ENCODE peak calls at places on chromosomes 12 and 14, in nine cellular contexts. T, X, A, P, Y, W, U, K and Z are unnamed samples.

GRCh38 chr14:104546591-104547309 is 32.8 kb upstream of the C14orf180 start:
- DNase-seq in T (no peak), X (no peak), A (no peak), P (no peak), Y (no peak), W (no peak), U (no peak), K (no peak), Z (no peak)

GRCh38 chr12:127262658-127263057 is 1004.3 kb upstream of the TMEM132C start:
- DNase-seq in T (no peak), X (no peak), A (no peak), P (no peak), Y (no peak), W (no peak), U (no peak), K (no peak), Z (no peak)

GRCh38 chr14:54252072-54252730 is 144.6 kb upstream of the CDKN3 start:
- DNase-seq in T (peak), X (peak), A (no peak), P (no peak), Y (no peak), W (peak), U (no peak), K (peak), Z (peak)

GRCh38 chr14:71855399-71856036 is 76.7 kb upstream of the RGS6 start:
- DNase-seq in T (peak), X (peak), A (peak), P (no peak), Y (no peak), W (peak), U (peak), K (peak), Z (peak)

GRCh38 chr14:104512771-104513640 is 66.6 kb upstream of the C14orf180 start:
- DNase-seq in T (no peak), X (no peak), A (no peak), P (no peak), Y (peak), W (no peak), U (no peak), K (no peak), Z (no peak)

GRCh38 chr14:69924181-69924580 is 45.0 kb downstream of the SMOC1 start:
- DNase-seq in T (no peak), X (peak), A (no peak), P (no peak), Y (no peak), W (no peak), U (no peak), K (no peak), Z (no peak)

GRCh38 chr14:71665157-71665556 is 267.1 kb upstream of the RGS6 start:
- DNase-seq in T (peak), X (peak), A (no peak), P (no peak), Y (no peak), W (no peak), U (no peak), K (peak), Z (peak)

GRCh38 chr14:72614365-72614764 is 279.5 kb downstream of the DPF3 start:
- DNase-seq in T (no peak), X (no peak), A (no peak), P (no peak), Y (no peak), W (no peak), U (no peak), K (no peak), Z (no peak)

GRCh38 chr12:11958216-11959091 is 112.3 kb upstream of the BCL2L14 start:
- DNase-seq in T (peak), X (peak), A (no peak), P (no peak), Y (no peak), W (peak), U (no peak), K (peak), Z (peak)

GRCh38 chr12:112190626-112191025 is 65.3 kb downstream of the TRAFD1 start:
- DNase-seq in T (no peak), X (no peak), A (peak), P (no peak), Y (peak), W (no peak), U (no peak), K (no peak), Z (no peak)

GRCh38 chr14:32434180-32434579 is 105.1 kb downstream of the AKAP6 start:
- DNase-seq in T (no peak), X (no peak), A (no peak), P (no peak), Y (no peak), W (no peak), U (no peak), K (no peak), Z (no peak)

GRCh38 chr14:32434880-32435279 is 105.8 kb downstream of the AKAP6 start:
- DNase-seq in T (no peak), X (no peak), A (no peak), P (no peak), Y (no peak), W (no peak), U (no peak), K (no peak), Z (no peak)

GRCh38 chr14:32436993-32437392 is 107.9 kb downstream of the AKAP6 start:
- DNase-seq in T (no peak), X (no peak), A (no peak), P (no peak), Y (no peak), W (no peak), U (no peak), K (no peak), Z (peak)

GRCh38 chr14:32432813-32433538 is 103.9 kb downstream of the AKAP6 start:
- DNase-seq in T (no peak), X (no peak), A (no peak), P (peak), Y (no peak), W (no peak), U (no peak), K (no peak), Z (peak)

GRCh38 chr14:32435411-32435810 is 106.3 kb downstream of the AKAP6 start:
- DNase-seq in T (no peak), X (no peak), A (no peak), P (no peak), Y (no peak), W (no peak), U (no peak), K (no peak), Z (no peak)
- H3K4me3 ChIP-seq in T (no peak), X (no peak), A (no peak), P (no peak), Y (no peak), W (no peak), U (no peak), K (no peak), Z (no peak)

GRCh38 chr14:52422650-52423356 is 108.7 kb downstream of the PTGER2 start:
- DNase-seq in T (no peak), X (no peak), A (no peak), P (no peak), Y (no peak), W (no peak), U (no peak), K (no peak), Z (peak)
- TF ChIP-seq CTCF in T (no peak), X (no peak), A (no peak), P (no peak), Y (no peak), W (no peak), U (no peak), K (no peak), Z (no peak)

DNA sequence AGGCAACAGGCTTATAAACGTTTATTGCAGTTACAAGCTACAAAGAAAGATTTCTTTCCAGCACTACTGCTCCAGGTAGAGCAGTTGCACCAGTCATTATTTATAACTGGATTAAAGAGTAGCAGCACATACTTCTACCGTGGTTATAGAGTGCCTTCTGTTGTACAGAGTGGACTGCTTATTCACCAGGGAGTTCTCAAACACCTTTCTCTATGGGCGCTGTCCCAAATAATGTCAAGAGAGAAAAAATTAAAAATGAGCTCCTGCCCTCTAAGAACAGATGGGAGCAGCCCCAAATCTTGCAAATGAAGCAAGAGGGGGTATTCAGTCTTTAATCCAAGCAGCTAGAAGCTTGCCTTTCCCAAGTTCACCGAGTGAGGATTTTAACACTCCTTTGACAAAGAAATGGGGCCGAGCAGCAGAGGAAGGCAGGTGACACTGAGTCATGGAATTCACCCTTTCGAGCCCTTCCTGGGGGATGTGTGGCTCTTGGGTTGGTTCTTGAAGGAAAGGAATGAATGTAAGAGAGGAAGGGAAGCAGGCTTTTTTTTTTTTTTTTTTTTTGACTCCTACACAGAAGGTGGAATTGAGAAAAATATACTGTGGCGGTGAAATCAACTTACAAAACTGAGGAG is 181.2 kb downstream of the PRKCH start:
- DNase-seq in T (peak), X (no peak), A (no peak), P (no peak), Y (no peak), W (no peak), U (no peak), K (no peak), Z (no peak)
- H3K4me3 ChIP-seq in T (no peak), X (no peak), A (no peak), P (no peak), Y (no peak), W (no peak), U (no peak), K (no peak), Z (no peak)

DNA sequence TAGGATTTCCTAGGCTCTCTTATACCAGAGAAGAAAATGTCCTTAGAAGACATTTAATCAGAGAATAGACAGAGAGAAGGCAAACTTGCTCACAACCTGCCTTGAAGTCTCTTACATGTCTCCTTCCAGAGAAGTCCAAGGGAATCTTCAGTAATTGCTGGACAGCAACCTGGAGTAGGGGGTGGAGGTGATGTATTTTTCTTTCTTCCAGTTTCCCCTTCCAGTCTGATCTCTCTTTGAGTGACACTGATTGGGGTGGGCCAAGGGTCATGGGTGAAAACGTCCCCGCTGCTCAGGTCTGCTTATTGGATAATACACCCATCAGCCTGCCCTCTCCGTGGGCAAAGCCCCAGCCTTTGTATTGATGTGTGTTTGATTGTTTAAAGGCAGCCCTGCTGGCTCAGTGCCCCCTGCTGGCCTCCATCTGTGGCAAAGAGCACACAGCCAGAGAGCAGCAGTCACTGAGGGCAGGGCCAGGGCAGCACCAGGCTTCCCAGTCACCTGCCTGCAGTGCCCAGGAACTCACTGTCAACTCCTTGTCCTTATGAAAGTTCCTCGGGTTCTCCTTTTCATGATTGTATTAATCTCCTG is 35.7 kb upstream of the ATP2A2 start:
- DNase-seq in T (no peak), X (no peak), A (peak), P (no peak), Y (no peak), W (no peak), U (peak), K (no peak), Z (no peak)
- TF ChIP-seq CTCF in T (peak), X (peak), A (no peak), P (no peak), Y (peak), W (peak), U (peak), K (peak), Z (peak)

GRCh38 chr14:21018286-21018685 is 6.6 kb downstream of the NDRG2 start:
- DNase-seq in T (no peak), X (no peak), A (no peak), P (no peak), Y (no peak), W (no peak), U (no peak), K (no peak), Z (no peak)
- H3K4me3 ChIP-seq in T (no peak), X (no peak), A (no peak), P (no peak), Y (no peak), W (no peak), U (no peak), K (no peak), Z (no peak)

GRCh38 chr12:47816646-47817271 is 2.9 kb downstream of the HDAC7 start:
- DNase-seq in T (no peak), X (no peak), A (no peak), P (peak), Y (no peak), W (no peak), U (no peak), K (peak), Z (no peak)

GRCh38 chr12:47818701-47819543 is 781 bp downstream of the HDAC7 start:
- DNase-seq in T (no peak), X (no peak), A (peak), P (peak), Y (no peak), W (peak), U (peak), K (peak), Z (no peak)

GRCh38 chr12:47818007-47818376 is 1.7 kb downstream of the HDAC7 start:
- DNase-seq in T (no peak), X (no peak), A (no peak), P (no peak), Y (no peak), W (no peak), U (no peak), K (no peak), Z (no peak)

GRCh38 chr12:47818382-47818700 is 1.4 kb downstream of the HDAC7 start:
- DNase-seq in T (no peak), X (peak), A (no peak), P (no peak), Y (no peak), W (no peak), U (no peak), K (peak), Z (no peak)

DNA sequence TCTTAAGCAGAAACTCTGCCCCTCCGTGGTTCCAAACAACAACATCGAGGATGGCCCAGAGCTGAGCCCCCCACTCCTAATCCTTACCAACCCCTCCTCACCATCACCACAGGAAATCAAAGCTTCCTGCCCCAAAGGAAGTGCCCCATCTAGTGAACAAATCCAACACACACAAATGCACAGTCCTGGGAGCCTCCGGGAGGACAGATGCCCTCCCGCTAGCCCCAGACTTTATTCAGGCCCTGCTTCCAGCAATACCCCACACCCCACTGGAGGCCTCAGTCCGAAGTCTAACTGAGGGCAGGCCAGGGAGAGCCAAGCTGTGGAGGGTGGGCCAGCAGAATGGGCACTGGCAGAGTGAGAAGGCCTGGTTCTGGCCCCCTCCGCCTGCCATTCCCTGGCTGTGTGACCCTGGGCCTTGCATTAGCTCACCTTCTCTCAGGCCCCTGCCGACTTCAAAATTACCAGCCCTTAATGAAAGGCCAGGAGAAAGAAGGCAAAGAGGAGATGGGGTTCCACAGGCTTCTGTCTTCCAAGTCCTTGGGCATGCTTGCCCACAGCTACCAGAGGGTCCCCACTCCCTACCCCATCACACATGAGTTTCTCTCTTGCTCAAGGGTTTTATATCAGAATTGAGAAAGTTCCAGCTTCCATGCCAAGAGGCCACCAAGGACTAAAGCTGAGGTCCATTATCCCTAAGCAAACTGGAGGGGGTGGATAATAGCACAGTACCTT is 2.3 kb downstream of the HDAC7 start:
- DNase-seq in T (no peak), X (no peak), A (no peak), P (no peak), Y (no peak), W (peak), U (peak), K (peak), Z (no peak)
- TF ChIP-seq CTCF in T (peak), X (peak), A (no peak), P (no peak), Y (peak), W (peak), U (peak), K (peak), Z (peak)

DNA sequence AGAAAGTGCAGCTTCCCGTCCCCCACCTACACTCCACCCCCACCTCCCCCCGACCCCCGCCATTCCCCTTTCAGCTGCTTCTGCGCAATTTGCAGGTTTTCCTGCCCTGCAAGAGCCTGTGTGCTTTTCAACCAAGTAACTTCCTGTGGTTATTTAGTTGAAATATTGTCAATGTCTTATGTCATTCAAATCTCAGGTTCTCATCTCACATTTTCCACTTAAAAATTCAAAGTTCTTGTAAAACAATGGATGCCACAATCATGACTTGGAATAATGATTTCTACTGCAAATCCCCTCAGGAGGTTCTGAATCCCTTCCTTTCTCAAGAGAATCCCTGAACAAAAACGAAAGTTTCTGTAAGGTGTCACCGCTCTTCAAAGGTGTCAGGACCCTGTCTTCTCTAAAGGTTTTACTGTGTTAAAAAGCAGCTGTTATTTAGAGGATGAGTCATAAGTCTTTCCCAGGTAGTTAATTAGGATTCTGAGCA is 31.6 kb downstream of the WBP11 start:
- DNase-seq in T (no peak), X (no peak), A (no peak), P (no peak), Y (no peak), W (no peak), U (peak), K (no peak), Z (no peak)
- H3K4me3 ChIP-seq in T (peak), X (no peak), A (peak), P (peak), Y (peak), W (peak), U (peak), K (no peak), Z (no peak)